ENCODE peak calls at places on chromosomes 7 and 10, in six cellular contexts. P, O, D, I, V and J are unnamed samples. For H3K27me3, the result is how much of the 10 kb centered on the place peaks cover.

GRCh38 chr7:151520419-151521229 is 929 bp upstream of the RHEB start:
- DNase-seq in D (no peak), I (peak), P (no peak), V (peak), O (peak), J (no peak)

GRCh38 chr7:144827581-144828139 is 8.2 kb downstream of the TPK1 start:
- DNase-seq in V (no peak), P (no peak), I (peak), O (no peak), D (no peak), J (no peak)

GRCh38 chr7:94980418-94981142 is 73.2 kb downstream of the PPP1R9A start:
- DNase-seq in O (no peak), I (peak), D (no peak), V (no peak), P (no peak), J (no peak)

GRCh38 chr7:55078465-55079372 is 59.9 kb downstream of the EGFR start:
- DNase-seq in V (no peak), I (no peak), P (no peak), D (no peak), O (no peak), J (peak)

GRCh38 chr10:124465003-124465776 is 3.6 kb downstream of the LHPP start:
- DNase-seq in I (no peak), O (no peak), P (no peak), V (no peak), D (no peak), J (no peak)

GRCh38 chr10:71582019-71582418 is 137.6 kb downstream of the C10orf105 start:
- DNase-seq in D (no peak), P (no peak), V (no peak), O (no peak), I (peak), J (peak)

GRCh38 chr10:120336910-120337540 is 120.0 kb upstream of the PLPP4 start:
- DNase-seq in O (no peak), P (no peak), I (peak), V (no peak), D (peak), J (peak)

GRCh38 chr7:1578513-1578912 is 8.7 kb upstream of the PSMG3 start:
- DNase-seq in V (no peak), I (no peak), D (no peak), O (no peak), P (no peak), J (no peak)

GRCh38 chr10:75951026-75951589 is 519.7 kb downstream of the LRMDA start:
- DNase-seq in O (no peak), I (no peak), V (no peak), P (no peak), D (no peak), J (no peak)

GRCh38 chr7:140679186-140679585 is 6.4 kb downstream of the ADCK2 start:
- DNase-seq in O (no peak), D (no peak), I (no peak), P (no peak), V (peak), J (no peak)

GRCh38 chr7:128045766-128046165 is 14.5 kb upstream of the LRRC4 start:
- DNase-seq in O (no peak), I (peak), P (no peak), D (no peak), V (no peak), J (no peak)

GRCh38 chr10:91552706-91553105 is 80.2 kb downstream of the PPP1R3C start:
- DNase-seq in O (no peak), P (no peak), D (no peak), V (no peak), I (peak), J (peak)

GRCh38 chr10:95276367-95277200 is 14.2 kb downstream of the PDLIM1 start:
- DNase-seq in I (peak), P (no peak), D (no peak), O (peak), V (no peak), J (no peak)
- H3K27ac ChIP-seq in I (no peak), P (peak), D (no peak), O (no peak), V (peak), J (no peak)

GRCh38 chr10:49394933-49395740 is 752 bp downstream of the DRGX start:
- DNase-seq in D (no peak), O (no peak), I (no peak), V (no peak), P (no peak), J (peak)
- H3K27me3 ChIP-seq in D (under half), O (half or more), I (half or more), V (half or more), P (under half), J (under half)

GRCh38 chr7:124031406-124031805 is 1.5 kb downstream of the TMEM229A start:
- DNase-seq in V (no peak), P (no peak), O (no peak), D (no peak), I (no peak), J (no peak)

GRCh38 chr7:124032369-124033092 is at the start of gene TMEM229A:
- DNase-seq in D (peak), I (peak), P (no peak), O (no peak), V (no peak), J (no peak)

GRCh38 chr7:124030964-124031363 is 1.9 kb downstream of the TMEM229A start:
- DNase-seq in O (no peak), P (no peak), I (no peak), D (no peak), V (no peak), J (no peak)

GRCh38 chr7:124033093-124033806 is 383 bp upstream of the TMEM229A start:
- DNase-seq in V (no peak), P (no peak), D (peak), O (no peak), I (peak), J (no peak)

DNA sequence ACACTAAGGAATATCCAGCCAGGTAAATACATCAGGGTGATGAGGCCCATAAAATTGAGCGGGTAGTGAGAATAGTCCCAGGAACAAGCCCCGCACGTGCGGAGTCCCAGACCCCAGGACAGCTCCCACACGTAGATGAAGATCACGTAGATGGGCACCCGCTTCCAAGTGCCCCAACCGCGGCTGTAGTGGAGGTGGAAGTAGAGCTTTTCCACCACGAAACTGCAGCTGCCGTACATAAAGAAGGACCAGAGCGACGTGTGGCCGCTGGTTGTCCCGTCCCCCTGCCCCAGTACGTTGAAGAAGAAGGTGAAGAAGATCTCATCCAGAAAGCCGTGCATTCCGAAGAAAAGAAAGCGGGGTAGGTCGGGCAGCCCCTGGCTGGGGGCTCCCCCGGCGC is 948 bp downstream of the TMEM229A start:
- DNase-seq in I (no peak), V (no peak), P (no peak), O (no peak), D (no peak), J (no peak)
- H3K4me3 ChIP-seq in I (peak), V (peak), P (peak), O (no peak), D (peak), J (no peak)

GRCh38 chr10:35394411-35394851 is 58.1 kb downstream of the CCNY start:
- DNase-seq in O (no peak), I (no peak), V (no peak), P (no peak), D (no peak), J (no peak)
- H3K27ac ChIP-seq in O (no peak), I (no peak), V (no peak), P (no peak), D (no peak), J (no peak)

GRCh38 chr10:77566228-77566627 is 71.4 kb downstream of the KCNMA1 start:
- DNase-seq in O (no peak), P (no peak), V (no peak), D (no peak), I (no peak), J (peak)
- H3K27me3 ChIP-seq in O (under half), P (under half), V (under half), D (under half), I (under half), J (under half)

GRCh38 chr7:27123021-27123476 is 7.5 kb downstream of the HOXA4 start:
- DNase-seq in O (peak), I (no peak), P (no peak), D (no peak), V (no peak), J (peak)
- H3K4me3 ChIP-seq in O (no peak), I (no peak), P (peak), D (no peak), V (no peak), J (no peak)

DNA sequence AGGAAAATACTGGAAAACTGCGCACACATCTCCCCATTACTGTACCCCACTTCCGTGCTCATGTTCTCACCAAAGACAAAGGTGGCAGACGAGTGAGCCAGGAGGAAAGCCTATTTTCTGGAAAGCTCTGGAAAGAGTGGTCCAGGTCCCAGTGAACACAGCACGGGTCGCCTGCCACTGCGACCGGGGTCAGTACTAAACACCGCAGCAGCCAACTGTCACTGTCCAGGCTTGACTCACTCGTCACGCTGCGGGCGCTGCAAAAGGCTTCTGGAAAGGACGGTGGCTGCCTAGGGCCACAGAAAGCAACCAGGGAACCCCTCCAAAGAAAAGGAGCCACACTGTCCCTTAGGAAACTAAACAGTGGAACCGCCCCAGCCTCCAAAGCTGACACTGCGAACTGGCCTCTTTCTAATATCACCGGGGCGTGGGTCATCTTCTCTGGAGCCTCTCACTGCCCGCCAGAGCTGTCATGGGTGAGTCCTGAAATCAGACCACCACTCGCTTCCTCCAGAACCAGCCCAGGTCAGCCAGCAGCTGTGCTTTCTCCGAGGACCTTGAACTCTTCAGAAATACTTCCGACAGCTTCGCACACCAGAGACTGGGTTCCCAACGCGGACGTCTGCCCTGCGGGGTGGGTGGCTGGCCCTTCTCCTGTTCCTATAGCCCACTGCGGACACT is 4.0 kb downstream of the RADIL start:
- DNase-seq in I (no peak), O (no peak), P (no peak), D (no peak), V (no peak), J (no peak)
- H3K27ac ChIP-seq in I (peak), O (no peak), P (no peak), D (no peak), V (no peak), J (no peak)

GRCh38 chr7:101172854-101173751 is 7.0 kb downstream of the NAT16 start:
- DNase-seq in V (peak), P (no peak), I (peak), O (peak), D (no peak), J (no peak)
- H3K27me3 ChIP-seq in V (half or more), P (under half), I (half or more), O (half or more), D (half or more), J (half or more)